ENCODE peak calls at places on chromosome 10, in five cellular contexts. I is heart left ventricle, C is tibial nerve, Z is SW480, L is NCI-H1105. R is an unnamed sample.

GRCh38 chr10:19169684-19170083 is 121.1 kb downstream of the MALRD1 start:
- DNase-seq in L (no peak), C (no peak), Z (peak; percentile 4), I (no peak), R (no peak)

GRCh38 chr10:3978174-3978573 is 193.2 kb upstream of the KLF6 start:
- DNase-seq in L (no peak), Z (no peak), C (no peak), I (no peak), R (no peak)

GRCh38 chr10:52864459-52865106 is 92.0 kb upstream of the MBL2 start:
- DNase-seq in I (peak; percentile 38), L (no peak), C (peak; percentile 62), Z (peak; percentile 13), R (peak; percentile 83)

GRCh38 chr10:29420744-29421143 is 131.9 kb downstream of the LYZL1 start:
- DNase-seq in I (no peak), C (no peak), Z (no peak), L (no peak), R (no peak)

GRCh38 chr10:95350830-95351228 is 60.0 kb upstream of the PDLIM1 start:
- DNase-seq in L (no peak), C (no peak), I (no peak), Z (no peak), R (no peak)

GRCh38 chr10:20492447-20492846 is 404.7 kb downstream of the NEBL start:
- DNase-seq in C (no peak), I (no peak), L (no peak), Z (peak; percentile 10), R (peak; percentile 33)

GRCh38 chr10:16049775-16050174 is 189.5 kb upstream of the MINDY3 start:
- DNase-seq in I (no peak), C (no peak), L (no peak), Z (no peak), R (no peak)

GRCh38 chr10:21372651-21373410 is 152.7 kb downstream of the SKIDA1 start:
- DNase-seq in Z (peak; percentile 83), I (peak; percentile 43), L (no peak), C (peak; percentile 41), R (peak; percentile 66)

GRCh38 chr10:17504547-17505245 is 50.3 kb upstream of the ST8SIA6 start:
- DNase-seq in C (no peak), I (no peak), L (no peak), Z (no peak), R (no peak)

GRCh38 chr10:63464402-63465292 is 1.1 kb downstream of the JMJD1C start:
- DNase-seq in Z (peak; percentile 43), I (no peak), C (no peak), L (peak; percentile 41), R (peak; percentile 11)

GRCh38 chr10:114915294-114915693 is 22.7 kb upstream of the TRUB1 start:
- DNase-seq in C (no peak), L (no peak), I (no peak), Z (peak; percentile 46), R (no peak)

GRCh38 chr10:72712136-72712535 is 20.2 kb downstream of the MCU start:
- DNase-seq in I (no peak), Z (no peak), C (no peak), L (no peak), R (no peak)

GRCh38 chr10:133378251-133379096 is 588 bp upstream of the PAOX start:
- DNase-seq in L (peak; percentile 21), I (peak; percentile 77), C (peak; percentile 39), Z (peak; percentile 48), R (peak; percentile 86)

GRCh38 chr10:59965899-59966650 is 59.7 kb upstream of the CCDC6 start:
- DNase-seq in Z (no peak), I (no peak), L (no peak), C (no peak), R (no peak)

R was measured in hepatocyte.